ENCODE peak calls at places on chromosomes 4 and X, in nine cellular contexts. V is fibroblast of mammary gland, I is HT1080, Y is kidney tubule cell, H is GM12891, X is GM10248, R is NCI-H1417 treated with DMSO at 0.1 percent for 48 hours, F is sciatic nerve, E is MCF 10A. A is an unnamed sample.

GRCh38 chrX:10634681-10635161 is 14.3 kb upstream of the MID1 start:
- DNase-seq in R (no peak), X (no peak), H (no peak), F (no peak), I (peak; percentile 94), Y (peak; percentile 92), E (peak; percentile 90), V (peak; percentile 92), A (peak; percentile 86)

GRCh38 chr4:169183581-169183980 is 87.2 kb downstream of the SH3RF1 start:
- DNase-seq in Y (no peak), R (no peak), X (no peak), E (no peak), H (no peak), F (no peak), V (no peak), I (no peak), A (no peak)

GRCh38 chrX:44871114-44871645 is 1.8 kb upstream of the KDM6A start:
- DNase-seq in R (no peak), H (no peak), E (no peak), X (no peak), I (no peak), F (no peak), Y (peak; percentile 52), V (peak; percentile 46), A (peak; percentile 5)

GRCh38 chrX:136626237-136626636 is 21.7 kb upstream of the CD40LG start:
- DNase-seq in F (no peak), V (no peak), R (no peak), I (no peak), H (no peak), E (no peak), X (peak; percentile 9), Y (no peak), A (no peak)

GRCh38 chr4:105837037-105837436 is 58.2 kb upstream of the NPNT start:
- DNase-seq in I (no peak), H (no peak), E (no peak), F (no peak), V (no peak), Y (no peak), X (no peak), R (no peak), A (no peak)

GRCh38 chrX:154827624-154828408 is 6.6 kb downstream of the SMIM9 start:
- DNase-seq in V (no peak), R (no peak), Y (no peak), E (no peak), X (peak; percentile 29), F (no peak), I (no peak), H (no peak), A (no peak)

GRCh38 chr4:176791591-176792347 is 953 bp downstream of the VEGFC start:
- DNase-seq in I (peak; percentile 46), V (peak; percentile 63), H (no peak), X (peak; percentile 16), E (peak; percentile 57), Y (peak; percentile 68), F (no peak), R (no peak), A (peak; percentile 51)

GRCh38 chr4:48902266-48902665 is 4.3 kb downstream of the OCIAD2 start:
- DNase-seq in H (no peak), F (no peak), E (peak; percentile 80), V (peak; percentile 73), R (no peak), Y (peak; percentile 45), I (peak; percentile 52), X (no peak), A (no peak)

GRCh38 chr4:156638925-156639605 is 332.5 kb downstream of the PDGFC start:
- DNase-seq in R (no peak), F (no peak), Y (no peak), I (peak; percentile 16), H (no peak), V (peak; percentile 52), X (no peak), E (peak; percentile 4), A (no peak)

GRCh38 chrX:122517781-122518180 is 666.3 kb upstream of the GRIA3 start:
- DNase-seq in E (no peak), R (no peak), X (no peak), I (no peak), F (no peak), V (peak; percentile 60), Y (peak; percentile 9), H (no peak), A (peak; percentile 6)

GRCh38 chr4:140116442-140117104 is 37.4 kb downstream of the MAML3 start:
- DNase-seq in Y (peak; percentile 53), I (peak; percentile 89), F (no peak), H (no peak), V (no peak), E (peak; percentile 52), R (no peak), X (no peak), A (no peak)

GRCh38 chr4:186203391-186203802 is 12.0 kb downstream of the CYP4V2 start:
- DNase-seq in E (no peak), X (no peak), Y (no peak), V (no peak), F (no peak), I (no peak), R (no peak), H (no peak), A (no peak)